ENCODE peak calls at places on chromosomes 12 and 14, in nine cellular contexts. One of them, this sample, is unnamed.

GRCh38 chr12:1767407-1768090 is 52.8 kb upstream of the LRTM2 start:
- DNase-seq in astrocyte of the spinal cord: no peak
- DNase-seq in activated CD4-positive, alpha-beta T cell treated with anti-CD3 and anti-CD28 coated beads, Interleukin-2, amount 10 ng/mL, durations not matched to agents 7 days and 5 days: no peak
- DNase-seq in stimulated activated CD8-positive, alpha-beta memory T cell treated with anti-CD3 and anti-CD28 coated beads, Interleukin-12 subunit alpha, Interleukin-12 subunit beta, amount 100 ng/mL, for 1 hour: no peak
- DNase-seq in NCI-H1417 treated with DMSO at 0.1 percent for 48 hours: no peak
- DNase-seq in mammary epithelial cell: no peak
- DNase-seq in T47D: no peak
- DNase-seq in glutamatergic neuron: no peak
- DNase-seq in foreskin melanocyte: no peak
- DNase-seq in this sample: no peak

GRCh38 chr12:48002773-48003218 is 1.5 kb downstream of the COL2A1 start:
- DNase-seq in stimulated activated CD8-positive, alpha-beta memory T cell treated with anti-CD3 and anti-CD28 coated beads, Interleukin-12 subunit alpha, Interleukin-12 subunit beta, amount 100 ng/mL, for 1 hour: no peak
- DNase-seq in T47D: peak
- DNase-seq in activated CD4-positive, alpha-beta T cell treated with anti-CD3 and anti-CD28 coated beads, Interleukin-2, amount 10 ng/mL, durations not matched to agents 7 days and 5 days: no peak
- DNase-seq in astrocyte of the spinal cord: peak
- DNase-seq in foreskin melanocyte: no peak
- DNase-seq in mammary epithelial cell: peak
- DNase-seq in NCI-H1417 treated with DMSO at 0.1 percent for 48 hours: no peak
- DNase-seq in glutamatergic neuron: peak
- DNase-seq in this sample: peak

GRCh38 chr14:53517276-53517960 is 364.3 kb upstream of the DDHD1 start:
- DNase-seq in NCI-H1417 treated with DMSO at 0.1 percent for 48 hours: no peak
- DNase-seq in stimulated activated CD8-positive, alpha-beta memory T cell treated with anti-CD3 and anti-CD28 coated beads, Interleukin-12 subunit alpha, Interleukin-12 subunit beta, amount 100 ng/mL, for 1 hour: no peak
- DNase-seq in glutamatergic neuron: no peak
- DNase-seq in mammary epithelial cell: peak
- DNase-seq in astrocyte of the spinal cord: peak
- DNase-seq in foreskin melanocyte: no peak
- DNase-seq in activated CD4-positive, alpha-beta T cell treated with anti-CD3 and anti-CD28 coated beads, Interleukin-2, amount 10 ng/mL, durations not matched to agents 7 days and 5 days: no peak
- DNase-seq in T47D: no peak
- DNase-seq in this sample: no peak

GRCh38 chr14:32986791-32987545 is 48.3 kb downstream of the NPAS3 start:
- DNase-seq in activated CD4-positive, alpha-beta T cell treated with anti-CD3 and anti-CD28 coated beads, Interleukin-2, amount 10 ng/mL, durations not matched to agents 7 days and 5 days: no peak
- DNase-seq in glutamatergic neuron: no peak
- DNase-seq in astrocyte of the spinal cord: peak
- DNase-seq in foreskin melanocyte: peak
- DNase-seq in stimulated activated CD8-positive, alpha-beta memory T cell treated with anti-CD3 and anti-CD28 coated beads, Interleukin-12 subunit alpha, Interleukin-12 subunit beta, amount 100 ng/mL, for 1 hour: no peak
- DNase-seq in NCI-H1417 treated with DMSO at 0.1 percent for 48 hours: no peak
- DNase-seq in mammary epithelial cell: no peak
- DNase-seq in T47D: no peak
- DNase-seq in this sample: peak

GRCh38 chr12:29463198-29463597 is 34.3 kb downstream of the OVCH1 start:
- DNase-seq in glutamatergic neuron: no peak
- DNase-seq in stimulated activated CD8-positive, alpha-beta memory T cell treated with anti-CD3 and anti-CD28 coated beads, Interleukin-12 subunit alpha, Interleukin-12 subunit beta, amount 100 ng/mL, for 1 hour: no peak
- DNase-seq in foreskin melanocyte: no peak
- DNase-seq in NCI-H1417 treated with DMSO at 0.1 percent for 48 hours: no peak
- DNase-seq in T47D: no peak
- DNase-seq in activated CD4-positive, alpha-beta T cell treated with anti-CD3 and anti-CD28 coated beads, Interleukin-2, amount 10 ng/mL, durations not matched to agents 7 days and 5 days: no peak
- DNase-seq in mammary epithelial cell: no peak
- DNase-seq in astrocyte of the spinal cord: no peak
- DNase-seq in this sample: no peak

GRCh38 chr12:29241821-29242591 is 92.9 kb downstream of the FAR2 start:
- DNase-seq in NCI-H1417 treated with DMSO at 0.1 percent for 48 hours: no peak
- DNase-seq in stimulated activated CD8-positive, alpha-beta memory T cell treated with anti-CD3 and anti-CD28 coated beads, Interleukin-12 subunit alpha, Interleukin-12 subunit beta, amount 100 ng/mL, for 1 hour: no peak
- DNase-seq in foreskin melanocyte: no peak
- DNase-seq in activated CD4-positive, alpha-beta T cell treated with anti-CD3 and anti-CD28 coated beads, Interleukin-2, amount 10 ng/mL, durations not matched to agents 7 days and 5 days: no peak
- DNase-seq in glutamatergic neuron: no peak
- DNase-seq in astrocyte of the spinal cord: peak
- DNase-seq in mammary epithelial cell: peak
- DNase-seq in T47D: peak
- DNase-seq in this sample: peak

GRCh38 chr12:124453419-124454351 is 113.7 kb downstream of the NCOR2 start:
- DNase-seq in T47D: no peak
- DNase-seq in stimulated activated CD8-positive, alpha-beta memory T cell treated with anti-CD3 and anti-CD28 coated beads, Interleukin-12 subunit alpha, Interleukin-12 subunit beta, amount 100 ng/mL, for 1 hour: peak
- DNase-seq in mammary epithelial cell: no peak
- DNase-seq in glutamatergic neuron: no peak
- DNase-seq in NCI-H1417 treated with DMSO at 0.1 percent for 48 hours: no peak
- DNase-seq in astrocyte of the spinal cord: peak
- DNase-seq in foreskin melanocyte: no peak
- DNase-seq in activated CD4-positive, alpha-beta T cell treated with anti-CD3 and anti-CD28 coated beads, Interleukin-2, amount 10 ng/mL, durations not matched to agents 7 days and 5 days: peak
- DNase-seq in this sample: peak

GRCh38 chr12:58787021-58787760 is 133.1 kb downstream of the LRIG3 start:
- DNase-seq in astrocyte of the spinal cord: peak
- DNase-seq in mammary epithelial cell: no peak
- DNase-seq in glutamatergic neuron: no peak
- DNase-seq in activated CD4-positive, alpha-beta T cell treated with anti-CD3 and anti-CD28 coated beads, Interleukin-2, amount 10 ng/mL, durations not matched to agents 7 days and 5 days: no peak
- DNase-seq in stimulated activated CD8-positive, alpha-beta memory T cell treated with anti-CD3 and anti-CD28 coated beads, Interleukin-12 subunit alpha, Interleukin-12 subunit beta, amount 100 ng/mL, for 1 hour: no peak
- DNase-seq in NCI-H1417 treated with DMSO at 0.1 percent for 48 hours: no peak
- DNase-seq in T47D: no peak
- DNase-seq in foreskin melanocyte: no peak
- DNase-seq in this sample: peak

GRCh38 chr12:38269897-38270296 is 46.7 kb upstream of the ALG10B start:
- DNase-seq in glutamatergic neuron: no peak
- DNase-seq in activated CD4-positive, alpha-beta T cell treated with anti-CD3 and anti-CD28 coated beads, Interleukin-2, amount 10 ng/mL, durations not matched to agents 7 days and 5 days: no peak
- DNase-seq in mammary epithelial cell: peak
- DNase-seq in T47D: no peak
- DNase-seq in stimulated activated CD8-positive, alpha-beta memory T cell treated with anti-CD3 and anti-CD28 coated beads, Interleukin-12 subunit alpha, Interleukin-12 subunit beta, amount 100 ng/mL, for 1 hour: no peak
- DNase-seq in astrocyte of the spinal cord: no peak
- DNase-seq in foreskin melanocyte: no peak
- DNase-seq in NCI-H1417 treated with DMSO at 0.1 percent for 48 hours: no peak
- DNase-seq in this sample: no peak

GRCh38 chr14:100658514-100658886 is 68.2 kb upstream of the DLK1 start:
- DNase-seq in NCI-H1417 treated with DMSO at 0.1 percent for 48 hours: no peak
- DNase-seq in activated CD4-positive, alpha-beta T cell treated with anti-CD3 and anti-CD28 coated beads, Interleukin-2, amount 10 ng/mL, durations not matched to agents 7 days and 5 days: no peak
- DNase-seq in foreskin melanocyte: no peak
- DNase-seq in stimulated activated CD8-positive, alpha-beta memory T cell treated with anti-CD3 and anti-CD28 coated beads, Interleukin-12 subunit alpha, Interleukin-12 subunit beta, amount 100 ng/mL, for 1 hour: no peak
- DNase-seq in mammary epithelial cell: no peak
- DNase-seq in astrocyte of the spinal cord: no peak
- DNase-seq in T47D: no peak
- DNase-seq in glutamatergic neuron: no peak
- DNase-seq in this sample: no peak

GRCh38 chr14:97380539-97380941 is 583.4 kb downstream of the VRK1 start:
- DNase-seq in foreskin melanocyte: no peak
- DNase-seq in T47D: no peak
- DNase-seq in glutamatergic neuron: no peak
- DNase-seq in stimulated activated CD8-positive, alpha-beta memory T cell treated with anti-CD3 and anti-CD28 coated beads, Interleukin-12 subunit alpha, Interleukin-12 subunit beta, amount 100 ng/mL, for 1 hour: peak
- DNase-seq in astrocyte of the spinal cord: no peak
- DNase-seq in NCI-H1417 treated with DMSO at 0.1 percent for 48 hours: no peak
- DNase-seq in activated CD4-positive, alpha-beta T cell treated with anti-CD3 and anti-CD28 coated beads, Interleukin-2, amount 10 ng/mL, durations not matched to agents 7 days and 5 days: peak
- DNase-seq in mammary epithelial cell: no peak
- DNase-seq in this sample: no peak

GRCh38 chr12:22201101-22201500 is 133.4 kb downstream of the ST8SIA1 start:
- DNase-seq in NCI-H1417 treated with DMSO at 0.1 percent for 48 hours: no peak
- DNase-seq in mammary epithelial cell: no peak
- DNase-seq in T47D: no peak
- DNase-seq in glutamatergic neuron: no peak
- DNase-seq in astrocyte of the spinal cord: no peak
- DNase-seq in stimulated activated CD8-positive, alpha-beta memory T cell treated with anti-CD3 and anti-CD28 coated beads, Interleukin-12 subunit alpha, Interleukin-12 subunit beta, amount 100 ng/mL, for 1 hour: no peak
- DNase-seq in foreskin melanocyte: no peak
- DNase-seq in activated CD4-positive, alpha-beta T cell treated with anti-CD3 and anti-CD28 coated beads, Interleukin-2, amount 10 ng/mL, durations not matched to agents 7 days and 5 days: no peak
- DNase-seq in this sample: no peak

GRCh38 chr14:104532191-104532555 is 47.4 kb upstream of the C14orf180 start:
- DNase-seq in stimulated activated CD8-positive, alpha-beta memory T cell treated with anti-CD3 and anti-CD28 coated beads, Interleukin-12 subunit alpha, Interleukin-12 subunit beta, amount 100 ng/mL, for 1 hour: no peak
- DNase-seq in mammary epithelial cell: peak
- DNase-seq in astrocyte of the spinal cord: no peak
- DNase-seq in activated CD4-positive, alpha-beta T cell treated with anti-CD3 and anti-CD28 coated beads, Interleukin-2, amount 10 ng/mL, durations not matched to agents 7 days and 5 days: no peak
- DNase-seq in foreskin melanocyte: no peak
- DNase-seq in T47D: no peak
- DNase-seq in glutamatergic neuron: no peak
- DNase-seq in NCI-H1417 treated with DMSO at 0.1 percent for 48 hours: no peak
- DNase-seq in this sample: no peak

GRCh38 chr14:103100281-103101121 is 6.0 kb downstream of the EXOC3L4 start:
- DNase-seq in foreskin melanocyte: no peak
- DNase-seq in glutamatergic neuron: no peak
- DNase-seq in astrocyte of the spinal cord: no peak
- DNase-seq in NCI-H1417 treated with DMSO at 0.1 percent for 48 hours: no peak
- DNase-seq in activated CD4-positive, alpha-beta T cell treated with anti-CD3 and anti-CD28 coated beads, Interleukin-2, amount 10 ng/mL, durations not matched to agents 7 days and 5 days: no peak
- DNase-seq in stimulated activated CD8-positive, alpha-beta memory T cell treated with anti-CD3 and anti-CD28 coated beads, Interleukin-12 subunit alpha, Interleukin-12 subunit beta, amount 100 ng/mL, for 1 hour: no peak
- DNase-seq in mammary epithelial cell: no peak
- DNase-seq in T47D: no peak
- DNase-seq in this sample: no peak

GRCh38 chr12:51941669-51942455 is 9.6 kb upstream of the ACVR1B start:
- DNase-seq in stimulated activated CD8-positive, alpha-beta memory T cell treated with anti-CD3 and anti-CD28 coated beads, Interleukin-12 subunit alpha, Interleukin-12 subunit beta, amount 100 ng/mL, for 1 hour: no peak
- DNase-seq in activated CD4-positive, alpha-beta T cell treated with anti-CD3 and anti-CD28 coated beads, Interleukin-2, amount 10 ng/mL, durations not matched to agents 7 days and 5 days: no peak
- DNase-seq in NCI-H1417 treated with DMSO at 0.1 percent for 48 hours: no peak
- DNase-seq in astrocyte of the spinal cord: no peak
- DNase-seq in foreskin melanocyte: no peak
- DNase-seq in glutamatergic neuron: no peak
- DNase-seq in T47D: no peak
- DNase-seq in mammary epithelial cell: peak
- DNase-seq in this sample: no peak

GRCh38 chr14:101477648-101478047 is 83.6 kb upstream of the DIO3 start:
- DNase-seq in NCI-H1417 treated with DMSO at 0.1 percent for 48 hours: no peak
- DNase-seq in glutamatergic neuron: no peak
- DNase-seq in activated CD4-positive, alpha-beta T cell treated with anti-CD3 and anti-CD28 coated beads, Interleukin-2, amount 10 ng/mL, durations not matched to agents 7 days and 5 days: no peak
- DNase-seq in stimulated activated CD8-positive, alpha-beta memory T cell treated with anti-CD3 and anti-CD28 coated beads, Interleukin-12 subunit alpha, Interleukin-12 subunit beta, amount 100 ng/mL, for 1 hour: no peak
- DNase-seq in mammary epithelial cell: no peak
- DNase-seq in foreskin melanocyte: no peak
- DNase-seq in astrocyte of the spinal cord: no peak
- DNase-seq in T47D: no peak
- DNase-seq in this sample: no peak

GRCh38 chr12:53953831-53954693 is 641 bp upstream of the HOXC12 start:
- DNase-seq in stimulated activated CD8-positive, alpha-beta memory T cell treated with anti-CD3 and anti-CD28 coated beads, Interleukin-12 subunit alpha, Interleukin-12 subunit beta, amount 100 ng/mL, for 1 hour: no peak
- DNase-seq in glutamatergic neuron: no peak
- DNase-seq in NCI-H1417 treated with DMSO at 0.1 percent for 48 hours: no peak
- DNase-seq in foreskin melanocyte: no peak
- DNase-seq in mammary epithelial cell: no peak
- DNase-seq in astrocyte of the spinal cord: no peak
- DNase-seq in activated CD4-positive, alpha-beta T cell treated with anti-CD3 and anti-CD28 coated beads, Interleukin-2, amount 10 ng/mL, durations not matched to agents 7 days and 5 days: no peak
- DNase-seq in T47D: no peak
- DNase-seq in this sample: no peak